ENCODE peak calls at places on chromosomes 3 and 15, in five cellular contexts. O is adipocyte; U is kidney; T is psoas muscle; K is CD4-positive, alpha-beta memory T cell. Q is an unnamed sample.

GRCh38 chr3:161559177-161559998 is 62.8 kb downstream of the OTOL1 start:
- DNase-seq in O (peak; percentile 69), U (no peak), T (no peak), K (no peak), Q (no peak)

GRCh38 chr3:10359761-10360161 is 38.8 kb upstream of the SEC13 start:
- DNase-seq in O (no peak), U (peak; percentile 62), T (no peak), K (no peak), Q (no peak)

GRCh38 chr3:147412491-147412916 is 3.3 kb downstream of the ZIC1 start:
- DNase-seq in O (no peak), U (peak; percentile 43), T (no peak), K (no peak), Q (peak; percentile 48)

GRCh38 chr15:100635406-100636071 is 33.1 kb downstream of the ASB7 start:
- DNase-seq in O (no peak), U (no peak), T (no peak), K (no peak), Q (no peak)

GRCh38 chr3:129911261-129911861 is 17.9 kb upstream of the TMCC1 start:
- DNase-seq in O (no peak), U (no peak), T (no peak), K (no peak), Q (no peak)

GRCh38 chr15:101162701-101163483 is 89.0 kb downstream of the CHSY1 start:
- DNase-seq in O (no peak), U (no peak), T (peak; percentile 58), K (no peak), Q (no peak)

GRCh38 chr3:72383896-72384295 is 464.3 kb downstream of the SHQ1 start:
- DNase-seq in O (no peak), U (no peak), T (no peak), K (no peak), Q (no peak)

GRCh38 chr3:15682766-15683165 is 81.2 kb downstream of the BTD start:
- DNase-seq in O (peak; percentile 91), U (no peak), T (no peak), K (no peak), Q (no peak)

GRCh38 chr3:149534671-149535394 is 60.3 kb downstream of the TM4SF4 start:
- DNase-seq in O (peak; percentile 67), U (no peak), T (no peak), K (no peak), Q (peak; percentile 46)

GRCh38 chr3:127234784-127235183 is 41.9 kb downstream of the PRR23E start:
- DNase-seq in O (no peak), U (no peak), T (no peak), K (no peak), Q (no peak)

GRCh38 chr3:30548605-30549004 is 57.8 kb upstream of the TGFBR2 start:
- DNase-seq in O (no peak), U (no peak), T (no peak), K (no peak), Q (no peak)

GRCh38 chr3:156781310-156782230 is 44.6 kb upstream of the LEKR1 start:
- DNase-seq in O (no peak), U (no peak), T (no peak), K (no peak), Q (no peak)

GRCh38 chr3:71930056-71930991 is 145.4 kb upstream of the PROK2 start:
- DNase-seq in O (peak; percentile 75), U (no peak), T (no peak), K (no peak), Q (peak; percentile 18)

GRCh38 chr3:171200052-171201029 is 173.8 kb upstream of the SLC2A2 start:
- DNase-seq in O (no peak), U (no peak), T (no peak), K (no peak), Q (no peak)

GRCh38 chr3:139811331-139811730 is 123.7 kb upstream of the CLSTN2 start:
- DNase-seq in O (peak; percentile 39), U (no peak), T (no peak), K (no peak), Q (no peak)

GRCh38 chr3:49791571-49791970 is 5.2 kb upstream of the IP6K1 start:
- DNase-seq in O (no peak), U (no peak), T (no peak), K (no peak), Q (no peak)

GRCh38 chr3:50219285-50219684 is 14.2 kb downstream of the SLC38A3 start:
- DNase-seq in O (no peak), U (no peak), T (no peak), K (no peak), Q (no peak)

GRCh38 chr3:64848822-64849221 is 161.0 kb upstream of the ADAMTS9 start:
- DNase-seq in O (peak; percentile 67), U (no peak), T (no peak), K (no peak), Q (peak; percentile 14)

GRCh38 chr3:39150170-39150802 is 3.1 kb downstream of the CSRNP1 start:
- DNase-seq in O (peak; percentile 41), U (no peak), T (no peak), K (no peak), Q (no peak)

GRCh38 chr15:88894819-88895767 is at the start of gene HAPLN3:
- DNase-seq in O (peak; percentile 60), U (peak; percentile 79), T (peak; percentile 51), K (peak; percentile 68), Q (no peak)

GRCh38 chr3:55675478-55675877 is 188.4 kb upstream of the WNT5A start:
- DNase-seq in O (no peak), U (no peak), T (no peak), K (no peak), Q (no peak)

GRCh38 chr3:21621396-21621695 is 129.7 kb downstream of the ZNF385D start:
- DNase-seq in O (peak; percentile 43), U (no peak), T (no peak), K (no peak), Q (no peak)

GRCh38 chr3:116863270-116863770 is 153.7 kb downstream of the TUSC7 start:
- DNase-seq in O (no peak), U (no peak), T (no peak), K (no peak), Q (no peak)

GRCh38 chr3:55795736-55796135 is 308.6 kb upstream of the WNT5A start:
- DNase-seq in O (peak; percentile 50), U (no peak), T (no peak), K (no peak), Q (no peak)

GRCh38 chr3:40078590-40078989 is 230.9 kb upstream of the EIF1B start:
- DNase-seq in O (no peak), U (no peak), T (no peak), K (no peak), Q (no peak)

GRCh38 chr15:78103406-78104118 is 11.2 kb downstream of the SH2D7 start:
- DNase-seq in O (no peak), U (no peak), T (no peak), K (peak; percentile 72), Q (no peak)

GRCh38 chr15:35557544-35557943 is 11.6 kb upstream of the DPH6 start:
- DNase-seq in O (peak; percentile 51), U (no peak), T (no peak), K (no peak), Q (peak; percentile 17)

GRCh38 chr3:113629941-113630340 is 66.5 kb downstream of the USF3 start:
- DNase-seq in O (no peak), U (no peak), T (no peak), K (no peak), Q (no peak)

GRCh38 chr3:101722394-101723173 is 1.8 kb upstream of the CEP97 start:
- DNase-seq in O (no peak), U (no peak), T (no peak), K (peak; percentile 26), Q (no peak)

GRCh38 chr3:112027839-112028238 is 6.7 kb upstream of the TMPRSS7 start:
- DNase-seq in O (no peak), U (no peak), T (no peak), K (no peak), Q (no peak)

GRCh38 chr3:21672303-21672702 is 78.7 kb downstream of the ZNF385D start:
- DNase-seq in O (peak; percentile 68), U (no peak), T (no peak), K (no peak), Q (peak; percentile 70)

GRCh38 chr3:137763594-137763938 is 549 bp upstream of the SOX14 start:
- DNase-seq in O (no peak), U (no peak), T (no peak), K (no peak), Q (no peak)

GRCh38 chr3:137765310-137766033 is 1.4 kb downstream of the SOX14 start:
- DNase-seq in O (no peak), U (peak; percentile 66), T (no peak), K (no peak), Q (no peak)

GRCh38 chr3:137766069-137766960 is 2.2 kb downstream of the SOX14 start:
- DNase-seq in O (no peak), U (no peak), T (no peak), K (no peak), Q (no peak)

GRCh38 chr3:137764001-137764433 is at the start of gene SOX14:
- DNase-seq in O (no peak), U (peak; percentile 64), T (no peak), K (no peak), Q (no peak)

GRCh38 chr3:137764563-137765309 is 621 bp downstream of the SOX14 start:
- DNase-seq in O (no peak), U (peak; percentile 64), T (no peak), K (no peak), Q (no peak)
- H3K4me3 ChIP-seq in O (no peak overlapping the region), U (no peak overlapping the region), T (no peak overlapping the region), K (no peak overlapping the region), Q (no peak overlapping the region)

GRCh38 chr3:33016846-33017405 is 65.5 kb downstream of the CCR4 start:
- DNase-seq in O (peak; percentile 4), U (no peak), T (no peak), K (no peak), Q (no peak)
- H3K36me3 ChIP-seq in O (peaks cover 94% of the 10 kb centered on the region), U (peaks cover 51% of the 10 kb centered on the region), T (peaks cover 93% of the 10 kb centered on the region), K (peaks cover 45% of the 10 kb centered on the region), Q (peaks cover 2% of the 10 kb centered on the region)

GRCh38 chr15:26641144-26641543 is 131.7 kb downstream of the GABRB3 start:
- DNase-seq in O (no peak), U (no peak), T (no peak), K (no peak), Q (no peak)
- H3K9me3 ChIP-seq in O (no peaks in the 10 kb centered on the region), U (no peaks in the 10 kb centered on the region), T (no peaks in the 10 kb centered on the region), K (no peaks in the 10 kb centered on the region), Q (no peaks in the 10 kb centered on the region)

GRCh38 chr15:33201376-33202189 is 7.1 kb upstream of the FMN1 start:
- DNase-seq in O (peak; percentile 44), U (peak; percentile 72), T (peak; percentile 40), K (peak; percentile 64), Q (peak; percentile 49)
- H3K4me3 ChIP-seq in O (peak overlapping the region; percentile 71), U (peak overlapping the region; percentile 3), T (peak overlapping the region; percentile 38), K (peak overlapping the region; percentile 14), Q (peak overlapping the region; percentile 37)